ENCODE peak calls at places on chromosomes 2 and 18, in six cellular contexts. V is A549; L is hippocampal formation; A is fibroblast of lung; U is T-helper 2 cell; W is activated CD4-positive, alpha-beta T cell treated with anti-CD3 and anti-CD28 coated beads for 48 hours. Z is an unnamed sample.

GRCh38 chr2:210172219-210172575 is 988 bp upstream of the KANSL1L start:
- DNase-seq in V (no peak), L (no peak), A (no peak), U (no peak), W (no peak), Z (no peak)

GRCh38 chr2:172928754-172929153 is 146.9 kb upstream of the MAP3K20 start:
- DNase-seq in V (no peak), L (no peak), A (peak; percentile 83), U (no peak), W (no peak), Z (no peak)

GRCh38 chr2:125746321-125746983 is 909.5 kb upstream of the GYPC start:
- DNase-seq in V (no peak), L (no peak), A (no peak), U (no peak), W (no peak), Z (no peak)

GRCh38 chr2:14632133-14632936 is at the start of gene LRATD1:
- DNase-seq in V (peak; percentile 53), L (peak; percentile 59), A (peak; percentile 86), U (no peak), W (peak; percentile 26), Z (peak; percentile 86)

GRCh38 chr2:196453613-196454047 is 185.9 kb upstream of the CCDC150 start:
- DNase-seq in V (peak; percentile 59), L (no peak), A (peak; percentile 48), U (no peak), W (peak; percentile 56), Z (no peak)

GRCh38 chr2:37648316-37649011 is 23.0 kb downstream of the CDC42EP3 start:
- DNase-seq in V (no peak), L (no peak), A (no peak), U (peak; percentile 64), W (peak; percentile 40), Z (no peak)

GRCh38 chr2:31999438-31999837 is 11.4 kb downstream of the MEMO1 start:
- DNase-seq in V (no peak), L (no peak), A (no peak), U (no peak), W (no peak), Z (no peak)

GRCh38 chr2:102664439-102665042 is 45.2 kb downstream of the SLC9A2 start:
- DNase-seq in V (peak; percentile 80), L (no peak), A (peak; percentile 75), U (no peak), W (peak; percentile 75), Z (peak; percentile 13)

GRCh38 chr2:181917378-181917735 is 25.8 kb downstream of the ITPRID2 start:
- DNase-seq in V (no peak), L (no peak), A (peak; percentile 14), U (no peak), W (no peak), Z (no peak)

GRCh38 chr2:216632952-216633615 is at the start of gene IGFBP2:
- DNase-seq in V (peak; percentile 66), L (no peak), A (peak; percentile 74), U (no peak), W (peak; percentile 33), Z (no peak)

GRCh38 chr2:231243883-231244282 is 45.5 kb downstream of the ARMC9 start:
- DNase-seq in V (no peak), L (no peak), A (no peak), U (no peak), W (no peak), Z (no peak)

GRCh38 chr2:127597984-127598380 is 48.0 kb upstream of the GPR17 start:
- DNase-seq in V (no peak), L (no peak), A (peak; percentile 73), U (no peak), W (no peak), Z (no peak)

GRCh38 chr2:85353876-85354285 is 447 bp downstream of the RETSAT start:
- DNase-seq in V (peak; percentile 39), L (no peak), A (peak; percentile 29), U (no peak), W (peak; percentile 22), Z (no peak)

GRCh38 chr2:212832211-212833195 is 293.9 kb upstream of the ERBB4 start:
- DNase-seq in V (no peak), L (no peak), A (no peak), U (no peak), W (no peak), Z (no peak)

GRCh38 chr2:199303814-199304213 is 153.9 kb downstream of the SATB2 start:
- DNase-seq in V (no peak), L (no peak), A (peak; percentile 100), U (no peak), W (no peak), Z (no peak)

GRCh38 chr2:223052710-223053261 is 796 bp downstream of the KCNE4 start:
- DNase-seq in V (no peak), L (no peak), A (no peak), U (no peak), W (no peak), Z (no peak)

GRCh38 chr18:36493349-36494281 is 196.1 kb downstream of the FHOD3 start:
- DNase-seq in V (no peak), L (no peak), A (peak; percentile 24), U (no peak), W (no peak), Z (no peak)

GRCh38 chr2:69118609-69119008 is 105.6 kb downstream of the ANTXR1 start:
- DNase-seq in V (no peak), L (no peak), A (peak; percentile 85), U (no peak), W (no peak), Z (no peak)

GRCh38 chr2:112493858-112494648 is 12.1 kb downstream of the TTL start:
- DNase-seq in V (peak; percentile 75), L (no peak), A (peak; percentile 69), U (no peak), W (no peak), Z (no peak)

GRCh38 chr2:60106836-60107529 is 446.5 kb downstream of the BCL11A start:
- DNase-seq in V (no peak), L (no peak), A (no peak), U (no peak), W (no peak), Z (no peak)

GRCh38 chr2:127388423-127389164 is 819 bp upstream of the MAP3K2 start:
- DNase-seq in V (no peak), L (no peak), A (no peak), U (no peak), W (no peak), Z (no peak)

GRCh38 chr2:34261701-34262100 is 662.6 kb upstream of the FAM98A start:
- DNase-seq in V (no peak), L (no peak), A (no peak), U (no peak), W (no peak), Z (no peak)

GRCh38 chr18:73136134-73136533 is 268.3 kb upstream of the NETO1 start:
- DNase-seq in V (no peak), L (no peak), A (peak; percentile 6), U (no peak), W (no peak), Z (no peak)

GRCh38 chr18:31596081-31596872 is 4.6 kb downstream of the TTR start:
- DNase-seq in V (peak; percentile 5), L (no peak), A (peak; percentile 53), U (no peak), W (no peak), Z (no peak)

GRCh38 chr18:56286775-56287174 is 351.6 kb downstream of the TXNL1 start:
- DNase-seq in V (no peak), L (no peak), A (peak; percentile 79), U (no peak), W (no peak), Z (no peak)

GRCh38 chr2:100327742-100328141 is 5.4 kb upstream of the LONRF2 start:
- DNase-seq in V (no peak), L (no peak), A (no peak), U (no peak), W (no peak), Z (no peak)

GRCh38 chr2:181123798-181124217 is 143.4 kb downstream of the UBE2E3 start:
- DNase-seq in V (no peak), L (no peak), A (peak; percentile 50), U (peak; percentile 83), W (peak; percentile 51), Z (no peak)

GRCh38 chr2:60230596-60230995 is 322.9 kb downstream of the BCL11A start:
- DNase-seq in V (no peak), L (no peak), A (no peak), U (no peak), W (no peak), Z (no peak)

GRCh38 chr2:183935005-183935404 is 663.3 kb upstream of the ZNF804A start:
- DNase-seq in V (no peak), L (no peak), A (no peak), U (no peak), W (no peak), Z (no peak)

GRCh38 chr2:127721978-127722355 is 20.7 kb downstream of the SFT2D3 start:
- DNase-seq in V (no peak), L (no peak), A (peak; percentile 42), U (no peak), W (no peak), Z (no peak)

Z was measured in occipital lobe.